ENCODE peak calls at places on chromosomes 11 and 22, in six cellular contexts. Q is H1, L is SK-N-SH, Z is HepG2, C is HCT116, G is K562. B is an unnamed sample.

GRCh38 chr22:31926969-31927368 is 17.4 kb upstream of the YWHAH start:
- DNase-seq in G (peak), L (peak), Q (no peak), Z (no peak), C (no peak), B (no peak)

GRCh38 chr22:32122899-32123298 is 36.2 kb downstream of the C22orf42 start:
- DNase-seq in Q (no peak), L (no peak), G (no peak), Z (no peak), C (no peak), B (no peak)

GRCh38 chr11:2929880-2930704 is 872 bp upstream of the PHLDA2 start:
- DNase-seq in L (peak), Z (peak), Q (no peak), C (peak), G (peak), B (no peak)

GRCh38 chr11:123233280-123233977 is 38.4 kb upstream of the CLMP start:
- DNase-seq in L (no peak), G (no peak), Q (no peak), Z (no peak), C (no peak), B (no peak)

GRCh38 chr11:91156041-91156440 is 933.2 kb upstream of the CHORDC1 start:
- DNase-seq in L (no peak), Z (no peak), Q (no peak), G (no peak), C (no peak), B (no peak)

GRCh38 chr11:34988294-34989255 is 72.2 kb downstream of the PDHX start:
- DNase-seq in Q (no peak), Z (no peak), G (no peak), C (no peak), L (no peak), B (no peak)

GRCh38 chr22:38284042-38284402 is 11.2 kb upstream of the TMEM184B start:
- DNase-seq in G (no peak), Q (no peak), Z (peak), L (no peak), C (no peak), B (no peak)

GRCh38 chr11:83449338-83449913 is 163.3 kb upstream of the CCDC90B start:
- DNase-seq in Q (no peak), C (no peak), Z (no peak), L (no peak), G (no peak), B (no peak)

GRCh38 chr11:126892781-126893180 is 107.8 kb downstream of the KIRREL3 start:
- DNase-seq in Z (no peak), L (no peak), Q (no peak), G (no peak), C (no peak), B (no peak)

GRCh38 chr22:37107779-37108621 is 1.5 kb downstream of the TMPRSS6 start:
- DNase-seq in L (no peak), Z (peak), C (no peak), G (no peak), Q (no peak), B (no peak)

DNA sequence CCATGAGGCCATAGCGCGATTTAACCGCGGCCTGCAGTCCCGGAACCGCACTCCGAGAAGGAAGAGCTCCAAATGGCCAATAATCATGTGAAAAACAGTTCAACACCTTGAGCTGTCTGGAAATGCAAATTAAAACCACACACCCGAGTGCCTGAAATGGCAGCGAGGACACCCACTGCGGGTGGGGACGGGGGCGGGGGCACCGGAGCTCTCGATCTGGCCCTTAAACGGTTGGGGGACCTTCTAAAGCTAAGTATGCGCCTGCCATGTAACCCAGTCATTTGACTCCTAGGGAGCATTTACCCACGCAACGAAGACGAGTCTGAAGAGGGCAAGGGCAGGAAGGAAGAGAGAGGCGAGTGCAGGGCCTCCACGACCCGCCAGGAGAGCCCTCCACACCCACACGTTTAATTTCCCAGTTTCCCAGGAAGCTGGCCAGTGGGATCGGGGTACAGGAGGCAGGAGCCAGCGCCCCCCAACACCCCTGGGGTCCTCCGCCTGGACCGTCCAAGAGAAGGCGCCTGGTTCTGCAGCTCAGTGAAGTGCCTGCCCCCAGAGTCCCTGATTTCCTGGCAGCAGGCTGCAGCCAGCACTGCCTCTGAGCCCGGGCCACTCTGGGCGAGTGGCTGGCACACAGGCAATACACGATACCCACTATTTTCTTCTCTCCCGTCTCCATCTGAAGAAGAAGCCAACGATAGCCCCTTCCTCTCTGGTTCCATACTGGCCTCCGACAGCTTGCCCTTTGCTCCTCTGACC is 1.7 kb downstream of the TTLL8 start:
- DNase-seq in Q (no peak), L (no peak), C (no peak), Z (no peak), G (no peak), B (no peak)
- TF ChIP-seq YY1 in Q (no peak), L (no peak), C (no peak), Z (no peak), G (no peak), B (no peak)

GRCh38 chr11:121592708-121593107 is 139.9 kb upstream of the SORL1-AS1 start:
- DNase-seq in Q (no peak), Z (no peak), C (no peak), L (no peak), G (no peak), B (no peak)

GRCh38 chr11:121596195-121597145 is 143.7 kb upstream of the SORL1-AS1 start:
- DNase-seq in Q (no peak), L (no peak), G (no peak), Z (no peak), C (no peak), B (no peak)

GRCh38 chr11:121590772-121591404 is 138.1 kb upstream of the SORL1-AS1 start:
- DNase-seq in G (no peak), C (no peak), Z (no peak), Q (no peak), L (peak), B (no peak)

GRCh38 chr11:121591405-121592033 is 138.8 kb upstream of the SORL1-AS1 start:
- DNase-seq in C (peak), Q (peak), L (peak), Z (peak), G (peak), B (peak)

GRCh38 chr11:121595717-121596156 is 143.0 kb upstream of the SORL1-AS1 start:
- DNase-seq in Q (no peak), L (no peak), G (no peak), Z (no peak), C (peak), B (no peak)
- TF ChIP-seq YY1 in Q (no peak), L (no peak), G (no peak), Z (no peak), C (no peak), B (no peak)

DNA sequence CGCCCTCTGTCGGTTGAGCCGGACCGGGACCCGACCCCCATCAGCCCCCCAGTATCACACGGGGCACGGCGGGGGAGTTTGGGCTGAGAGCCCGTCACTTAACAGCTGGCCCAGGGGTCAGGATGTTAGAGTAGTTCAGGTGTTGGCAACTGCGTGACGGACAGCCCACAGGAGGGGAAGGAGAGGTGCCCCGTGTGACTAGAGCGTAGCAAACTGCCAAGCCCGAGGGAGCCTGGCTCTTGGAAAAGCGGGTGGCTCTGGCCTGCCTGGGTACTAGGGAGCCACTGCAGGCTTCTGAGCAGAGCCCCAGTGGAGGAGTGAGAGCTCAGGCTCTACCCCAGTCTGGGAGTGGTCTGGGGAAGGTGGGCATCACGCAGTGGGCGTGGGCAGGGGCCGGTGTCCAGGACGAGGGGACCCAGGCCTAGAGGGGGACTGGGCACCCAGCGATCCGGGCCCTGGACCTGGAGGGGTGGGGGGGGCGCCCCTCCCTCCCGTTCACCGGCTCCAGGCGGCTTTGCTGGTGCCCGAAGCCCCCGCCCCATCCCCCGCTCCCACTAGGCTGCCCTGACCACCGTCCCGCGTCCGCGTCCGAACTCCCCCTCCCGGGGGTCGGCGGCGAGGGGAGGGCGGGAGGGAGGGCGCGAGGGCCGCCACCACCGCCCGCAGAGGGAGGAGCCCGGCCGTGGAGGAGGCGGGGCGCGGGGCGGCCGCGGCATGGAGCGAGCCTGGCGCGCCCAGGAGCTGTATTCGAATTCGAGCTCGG is 24.4 kb downstream of the SHANK3 start:
- DNase-seq in C (no peak), Z (no peak), G (peak), L (peak), Q (no peak), B (no peak)
- TF ChIP-seq YY1 in C (no peak), Z (no peak), G (no peak), L (no peak), Q (no peak), B (no peak)

DNA sequence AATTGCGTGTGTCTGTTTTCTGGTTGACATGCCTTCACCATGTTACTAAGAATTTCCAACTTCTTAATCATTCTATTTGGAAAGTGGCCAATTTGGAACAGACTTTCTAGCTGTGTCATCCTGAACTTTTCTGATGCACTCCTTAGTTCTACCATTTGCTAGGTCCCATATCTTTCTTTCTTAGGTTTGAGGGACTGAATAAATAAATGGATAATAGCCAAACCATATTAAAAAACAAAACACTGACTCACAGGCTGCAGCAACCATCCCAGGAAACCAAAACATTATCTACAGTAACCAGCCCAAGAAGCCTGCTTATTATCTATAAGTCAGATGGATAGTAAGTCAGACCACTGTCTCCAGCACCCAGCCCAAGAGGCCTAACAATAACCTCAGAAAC is 57.5 kb upstream of the PLET1 start:
- DNase-seq in C (peak), Q (no peak), G (peak), Z (no peak), L (no peak), B (no peak)
- TF ChIP-seq YY1 in C (no peak), Q (no peak), G (no peak), Z (no peak), L (peak), B (no peak)

GRCh38 chr11:28860898-28861297 is 752.7 kb downstream of the METTL15 start:
- DNase-seq in C (peak), G (no peak), Z (no peak), L (no peak), Q (no peak), B (no peak)
- TF ChIP-seq YY1 in C (no peak), G (no peak), Z (no peak), L (no peak), Q (no peak), B (no peak)

B was measured in NT2/D1.